ENCODE peak calls at places on chromosomes 7 and 10, in seven cellular contexts. One of them, this sample, is unnamed. For H3K4me1, the result is how much of the 10 kb centered on the place peaks cover.

GRCh38 chr10:62637249-62638061 is 167.1 kb upstream of the ADO start:
- DNase-seq in breast epithelium: peak
- DNase-seq in suprapubic skin: no peak
- DNase-seq in H1: no peak
- DNase-seq in HCT116: no peak
- DNase-seq in transverse colon: peak
- DNase-seq in endothelial cell of umbilical vein: peak
- DNase-seq in this sample: no peak

GRCh38 chr10:12337973-12338372 is 11.4 kb upstream of the CAMK1D start:
- DNase-seq in breast epithelium: no peak
- DNase-seq in suprapubic skin: no peak
- DNase-seq in H1: no peak
- DNase-seq in HCT116: no peak
- DNase-seq in transverse colon: no peak
- DNase-seq in endothelial cell of umbilical vein: no peak
- DNase-seq in this sample: no peak

GRCh38 chr10:65808687-65809333 is 1117.0 kb upstream of the LRRTM3 start:
- DNase-seq in breast epithelium: no peak
- DNase-seq in suprapubic skin: no peak
- DNase-seq in H1: no peak
- DNase-seq in HCT116: no peak
- DNase-seq in transverse colon: no peak
- DNase-seq in endothelial cell of umbilical vein: no peak
- DNase-seq in this sample: no peak

GRCh38 chr10:123555616-123556015 is 110.5 kb upstream of the GPR26 start:
- DNase-seq in breast epithelium: no peak
- DNase-seq in suprapubic skin: no peak
- DNase-seq in H1: no peak
- DNase-seq in HCT116: no peak
- DNase-seq in transverse colon: no peak
- DNase-seq in endothelial cell of umbilical vein: no peak
- DNase-seq in this sample: no peak

GRCh38 chr7:47584128-47584865 is 2.4 kb upstream of the TNS3 start:
- DNase-seq in breast epithelium: no peak
- DNase-seq in suprapubic skin: no peak
- DNase-seq in H1: no peak
- DNase-seq in HCT116: no peak
- DNase-seq in transverse colon: no peak
- DNase-seq in endothelial cell of umbilical vein: no peak
- DNase-seq in this sample: no peak

GRCh38 chr7:46725838-46726237 is 804.8 kb upstream of the IGFBP3 start:
- DNase-seq in breast epithelium: no peak
- DNase-seq in suprapubic skin: no peak
- DNase-seq in H1: no peak
- DNase-seq in HCT116: no peak
- DNase-seq in transverse colon: no peak
- DNase-seq in endothelial cell of umbilical vein: peak
- DNase-seq in this sample: no peak

GRCh38 chr10:122638106-122638505 is 61.5 kb downstream of the C10orf120 start:
- DNase-seq in breast epithelium: no peak
- DNase-seq in suprapubic skin: no peak
- DNase-seq in H1: no peak
- DNase-seq in HCT116: no peak
- DNase-seq in transverse colon: no peak
- DNase-seq in endothelial cell of umbilical vein: no peak
- DNase-seq in this sample: no peak

GRCh38 chr7:155576900-155577508 is 30.6 kb upstream of the CNPY1 start:
- DNase-seq in breast epithelium: no peak
- DNase-seq in suprapubic skin: peak
- DNase-seq in H1: no peak
- DNase-seq in HCT116: peak
- DNase-seq in transverse colon: peak
- DNase-seq in endothelial cell of umbilical vein: no peak
- DNase-seq in this sample: no peak

GRCh38 chr10:108852211-108852610 is 1071.1 kb downstream of the XPNPEP1 start:
- DNase-seq in breast epithelium: no peak
- DNase-seq in suprapubic skin: no peak
- DNase-seq in H1: no peak
- DNase-seq in HCT116: no peak
- DNase-seq in transverse colon: no peak
- DNase-seq in endothelial cell of umbilical vein: no peak
- DNase-seq in this sample: no peak

GRCh38 chr10:30974355-30974754 is 57.3 kb downstream of the ZNF438 start:
- DNase-seq in breast epithelium: no peak
- DNase-seq in suprapubic skin: no peak
- DNase-seq in H1: no peak
- DNase-seq in HCT116: no peak
- DNase-seq in transverse colon: no peak
- DNase-seq in endothelial cell of umbilical vein: no peak
- DNase-seq in this sample: no peak

GRCh38 chr7:131774419-131775220 is 218.2 kb upstream of the PODXL start:
- DNase-seq in breast epithelium: no peak
- DNase-seq in suprapubic skin: no peak
- DNase-seq in H1: no peak
- DNase-seq in HCT116: no peak
- DNase-seq in transverse colon: no peak
- DNase-seq in endothelial cell of umbilical vein: no peak
- DNase-seq in this sample: no peak

GRCh38 chr7:2641406-2642393 is 9.9 kb downstream of the TTYH3 start:
- DNase-seq in breast epithelium: peak
- DNase-seq in suprapubic skin: peak
- DNase-seq in H1: peak
- DNase-seq in HCT116: no peak
- DNase-seq in transverse colon: peak
- DNase-seq in endothelial cell of umbilical vein: peak
- DNase-seq in this sample: peak

GRCh38 chr10:97000487-97001182 is 168.5 kb downstream of the LCOR start:
- DNase-seq in breast epithelium: peak
- DNase-seq in suprapubic skin: no peak
- DNase-seq in H1: no peak
- DNase-seq in HCT116: no peak
- DNase-seq in transverse colon: no peak
- DNase-seq in endothelial cell of umbilical vein: no peak
- DNase-seq in this sample: no peak

GRCh38 chr10:13608246-13608853 is 21.6 kb downstream of the PRPF18 start:
- DNase-seq in breast epithelium: no peak
- DNase-seq in suprapubic skin: no peak
- DNase-seq in H1: no peak
- DNase-seq in HCT116: no peak
- DNase-seq in transverse colon: no peak
- DNase-seq in endothelial cell of umbilical vein: peak
- DNase-seq in this sample: peak

GRCh38 chr10:13206546-13207443 is 27.4 kb downstream of the UCMA start:
- DNase-seq in breast epithelium: no peak
- DNase-seq in suprapubic skin: no peak
- DNase-seq in H1: no peak
- DNase-seq in HCT116: peak
- DNase-seq in transverse colon: no peak
- DNase-seq in endothelial cell of umbilical vein: peak
- DNase-seq in this sample: no peak

GRCh38 chr7:29871787-29872398 is 65.6 kb downstream of the WIPF3 start:
- DNase-seq in breast epithelium: no peak
- DNase-seq in suprapubic skin: no peak
- DNase-seq in H1: no peak
- DNase-seq in HCT116: no peak
- DNase-seq in transverse colon: no peak
- DNase-seq in endothelial cell of umbilical vein: peak
- DNase-seq in this sample: no peak

DNA sequence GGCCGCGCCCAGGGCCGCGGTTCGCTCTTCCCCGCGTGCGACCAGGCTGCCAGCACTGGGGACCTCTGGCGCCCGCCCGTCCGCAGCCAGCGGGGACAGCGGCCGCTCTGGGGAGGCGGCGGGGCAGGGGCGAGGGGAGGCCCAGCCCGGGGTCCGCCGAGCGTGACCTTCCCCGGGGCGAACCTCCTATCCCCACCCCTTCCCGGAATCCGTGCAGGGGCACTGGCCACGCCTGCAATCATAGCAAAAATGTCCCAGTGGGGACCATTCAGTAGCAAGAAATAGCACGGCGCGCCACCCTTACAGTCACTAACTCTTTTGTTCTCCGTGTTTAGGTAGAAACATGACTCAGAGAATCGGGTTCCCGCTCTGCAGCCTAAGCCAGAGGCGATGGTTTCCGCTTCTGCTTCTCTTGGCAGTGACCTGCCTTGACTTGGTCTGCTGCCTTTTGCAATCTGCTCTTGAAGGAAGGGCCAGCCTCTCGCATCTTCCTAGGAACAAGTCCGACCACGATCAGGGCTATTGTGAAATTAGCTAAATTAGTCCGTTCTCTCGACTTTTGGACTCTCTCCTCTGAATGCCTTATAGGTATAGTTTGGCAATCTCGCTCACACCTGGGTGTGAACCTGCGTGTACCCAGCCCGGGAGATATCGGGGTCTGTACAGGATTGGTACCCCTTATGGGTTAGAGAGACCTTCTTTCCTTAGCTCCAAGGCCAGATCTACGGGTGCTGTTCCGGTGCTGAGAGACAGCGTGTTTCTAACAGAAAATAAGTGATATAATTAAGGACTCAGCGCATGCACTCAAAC is 79.4 kb upstream of the ACBD5 start:
- DNase-seq in breast epithelium: peak
- DNase-seq in suprapubic skin: peak
- DNase-seq in H1: no peak
- DNase-seq in HCT116: no peak
- DNase-seq in transverse colon: peak
- DNase-seq in endothelial cell of umbilical vein: peak
- DNase-seq in this sample: peak
- TF ChIP-seq POLR2AphosphoS5 in breast epithelium: peak
- TF ChIP-seq POLR2AphosphoS5 in suprapubic skin: peak
- TF ChIP-seq POLR2AphosphoS5 in H1: no peak
- TF ChIP-seq POLR2AphosphoS5 in HCT116: no peak
- TF ChIP-seq POLR2AphosphoS5 in transverse colon: no peak
- TF ChIP-seq POLR2AphosphoS5 in endothelial cell of umbilical vein: no peak
- TF ChIP-seq POLR2AphosphoS5 in this sample: no peak

GRCh38 chr10:7787150-7787856 is 490 bp downstream of the KIN start:
- DNase-seq in breast epithelium: no peak
- DNase-seq in suprapubic skin: no peak
- DNase-seq in H1: no peak
- DNase-seq in HCT116: no peak
- DNase-seq in transverse colon: no peak
- DNase-seq in endothelial cell of umbilical vein: peak
- DNase-seq in this sample: no peak

GRCh38 chr10:7788640-7789335 is 811 bp downstream of the ATP5F1C start:
- DNase-seq in breast epithelium: no peak
- DNase-seq in suprapubic skin: no peak
- DNase-seq in H1: no peak
- DNase-seq in HCT116: no peak
- DNase-seq in transverse colon: no peak
- DNase-seq in endothelial cell of umbilical vein: peak
- DNase-seq in this sample: no peak

GRCh38 chr10:7789390-7789789 is 1.4 kb downstream of the ATP5F1C start:
- DNase-seq in breast epithelium: no peak
- DNase-seq in suprapubic skin: no peak
- DNase-seq in H1: no peak
- DNase-seq in HCT116: no peak
- DNase-seq in transverse colon: no peak
- DNase-seq in endothelial cell of umbilical vein: peak
- DNase-seq in this sample: no peak

GRCh38 chr10:7792541-7792940 is 4.6 kb downstream of the ATP5F1C start:
- DNase-seq in breast epithelium: no peak
- DNase-seq in suprapubic skin: no peak
- DNase-seq in H1: no peak
- DNase-seq in HCT116: no peak
- DNase-seq in transverse colon: no peak
- DNase-seq in endothelial cell of umbilical vein: no peak
- DNase-seq in this sample: no peak

GRCh38 chr10:7787857-7788639 is at the start of the genes ATP5F1C and KIN:
- DNase-seq in breast epithelium: peak
- DNase-seq in suprapubic skin: peak
- DNase-seq in H1: peak
- DNase-seq in HCT116: peak
- DNase-seq in transverse colon: peak
- DNase-seq in endothelial cell of umbilical vein: peak
- DNase-seq in this sample: peak
- TF ChIP-seq POLR2A in breast epithelium: peak
- TF ChIP-seq POLR2A in suprapubic skin: peak
- TF ChIP-seq POLR2A in H1: no peak
- TF ChIP-seq POLR2A in HCT116: peak
- TF ChIP-seq POLR2A in transverse colon: peak
- TF ChIP-seq POLR2A in endothelial cell of umbilical vein: peak
- TF ChIP-seq POLR2A in this sample: peak

GRCh38 chr7:231858-232246 is 39.5 kb downstream of the FAM20C start:
- DNase-seq in breast epithelium: no peak
- DNase-seq in suprapubic skin: no peak
- DNase-seq in H1: no peak
- DNase-seq in HCT116: no peak
- DNase-seq in transverse colon: no peak
- DNase-seq in endothelial cell of umbilical vein: no peak
- DNase-seq in this sample: no peak

GRCh38 chr7:232571-233455 is 40.4 kb downstream of the FAM20C start:
- DNase-seq in breast epithelium: no peak
- DNase-seq in suprapubic skin: no peak
- DNase-seq in H1: no peak
- DNase-seq in HCT116: no peak
- DNase-seq in transverse colon: no peak
- DNase-seq in endothelial cell of umbilical vein: peak
- DNase-seq in this sample: no peak

GRCh38 chr7:229184-229964 is 37.0 kb downstream of the FAM20C start:
- DNase-seq in breast epithelium: peak
- DNase-seq in suprapubic skin: peak
- DNase-seq in H1: no peak
- DNase-seq in HCT116: no peak
- DNase-seq in transverse colon: peak
- DNase-seq in endothelial cell of umbilical vein: no peak
- DNase-seq in this sample: no peak

GRCh38 chr7:230274-230673 is 37.9 kb downstream of the FAM20C start:
- DNase-seq in breast epithelium: no peak
- DNase-seq in suprapubic skin: no peak
- DNase-seq in H1: no peak
- DNase-seq in HCT116: no peak
- DNase-seq in transverse colon: no peak
- DNase-seq in endothelial cell of umbilical vein: no peak
- DNase-seq in this sample: no peak

GRCh38 chr7:231030-231857 is 38.9 kb downstream of the FAM20C start:
- DNase-seq in breast epithelium: no peak
- DNase-seq in suprapubic skin: no peak
- DNase-seq in H1: no peak
- DNase-seq in HCT116: no peak
- DNase-seq in transverse colon: no peak
- DNase-seq in endothelial cell of umbilical vein: no peak
- DNase-seq in this sample: no peak
- H3K4me1 ChIP-seq in breast epithelium: under half
- H3K4me1 ChIP-seq in suprapubic skin: half or more
- H3K4me1 ChIP-seq in H1: under half
- H3K4me1 ChIP-seq in HCT116: under half
- H3K4me1 ChIP-seq in transverse colon: half or more
- H3K4me1 ChIP-seq in endothelial cell of umbilical vein: under half
- H3K4me1 ChIP-seq in this sample: under half

GRCh38 chr7:102444961-102445673 is 11.7 kb downstream of the ORAI2 start:
- DNase-seq in breast epithelium: no peak
- DNase-seq in suprapubic skin: no peak
- DNase-seq in H1: no peak
- DNase-seq in HCT116: no peak
- DNase-seq in transverse colon: peak
- DNase-seq in endothelial cell of umbilical vein: no peak
- DNase-seq in this sample: no peak

GRCh38 chr7:102445674-102446071 is 12.3 kb downstream of the ORAI2 start:
- DNase-seq in breast epithelium: no peak
- DNase-seq in suprapubic skin: no peak
- DNase-seq in H1: no peak
- DNase-seq in HCT116: no peak
- DNase-seq in transverse colon: no peak
- DNase-seq in endothelial cell of umbilical vein: no peak
- DNase-seq in this sample: no peak

GRCh38 chr7:102436123-102436522 is 2.7 kb downstream of the ORAI2 start:
- DNase-seq in breast epithelium: no peak
- DNase-seq in suprapubic skin: no peak
- DNase-seq in H1: no peak
- DNase-seq in HCT116: no peak
- DNase-seq in transverse colon: no peak
- DNase-seq in endothelial cell of umbilical vein: no peak
- DNase-seq in this sample: no peak

GRCh38 chr7:102439963-102440795 is 6.8 kb downstream of the ORAI2 start:
- DNase-seq in breast epithelium: peak
- DNase-seq in suprapubic skin: no peak
- DNase-seq in H1: no peak
- DNase-seq in HCT116: peak
- DNase-seq in transverse colon: no peak
- DNase-seq in endothelial cell of umbilical vein: peak
- DNase-seq in this sample: peak
- TF ChIP-seq POLR2AphosphoS5 in breast epithelium: no peak
- TF ChIP-seq POLR2AphosphoS5 in suprapubic skin: no peak
- TF ChIP-seq POLR2AphosphoS5 in H1: no peak
- TF ChIP-seq POLR2AphosphoS5 in HCT116: peak
- TF ChIP-seq POLR2AphosphoS5 in transverse colon: no peak
- TF ChIP-seq POLR2AphosphoS5 in endothelial cell of umbilical vein: peak
- TF ChIP-seq POLR2AphosphoS5 in this sample: no peak

This sample was measured in prostate gland.